ENCODE peak calls at places on chromosomes 7 and 10, in six cellular contexts. J is IMR-90, S is H1, G is A549, I is SK-N-SH, D is GM12878. C is an unnamed sample.
A peak's percentile ranks its signal among the peaks of the same experiment; 100 is the strongest.

GRCh38 chr7:25391295-25391861 is 163.1 kb upstream of the NPVF start:
- DNase-seq in S (no peak), D (no peak), G (peak; percentile 4), I (peak; percentile 39), J (peak; percentile 22), C (peak; percentile 1)

GRCh38 chr7:131374821-131375220 is 47.1 kb downstream of the MKLN1 start:
- DNase-seq in S (no peak), D (no peak), I (no peak), G (no peak), J (no peak), C (no peak)

GRCh38 chr10:28587970-28588290 is 55.0 kb downstream of the WAC start:
- DNase-seq in G (no peak), S (no peak), D (no peak), I (no peak), J (peak; percentile 75), C (no peak)

GRCh38 chr10:67612577-67613537 is 83.1 kb downstream of the CTNNA3 start:
- DNase-seq in G (no peak), D (peak; percentile 59), I (no peak), S (no peak), J (peak; percentile 73), C (no peak)

GRCh38 chr7:113289140-113289740 is 170.9 kb upstream of the SMIM30 start:
- DNase-seq in S (no peak), I (peak; percentile 42), J (peak; percentile 71), D (no peak), G (no peak), C (peak; percentile 36)

GRCh38 chr10:11280187-11280932 is 262.7 kb downstream of the CELF2 start:
- DNase-seq in G (no peak), S (no peak), I (no peak), D (no peak), J (no peak), C (no peak)

GRCh38 chr10:94285271-94285670 is 77.5 kb downstream of the NOC3L start:
- DNase-seq in J (no peak), S (no peak), G (no peak), D (no peak), I (no peak), C (no peak)

GRCh38 chr7:101666751-101667150 is 37.7 kb upstream of the MYL10 start:
- DNase-seq in S (no peak), G (no peak), J (no peak), D (no peak), I (no peak), C (no peak)

GRCh38 chr10:103480521-103480920 is 1.5 kb upstream of the CALHM3 start:
- DNase-seq in D (no peak), G (no peak), S (no peak), I (no peak), J (peak; percentile 40), C (no peak)

GRCh38 chr7:46156039-46156438 is 235.0 kb upstream of the IGFBP3 start:
- DNase-seq in D (no peak), S (no peak), I (no peak), G (no peak), J (no peak), C (no peak)

GRCh38 chr7:107242267-107242666 is 73.5 kb downstream of the HBP1 start:
- DNase-seq in J (no peak), G (no peak), I (no peak), D (no peak), S (no peak), C (no peak)

DNA sequence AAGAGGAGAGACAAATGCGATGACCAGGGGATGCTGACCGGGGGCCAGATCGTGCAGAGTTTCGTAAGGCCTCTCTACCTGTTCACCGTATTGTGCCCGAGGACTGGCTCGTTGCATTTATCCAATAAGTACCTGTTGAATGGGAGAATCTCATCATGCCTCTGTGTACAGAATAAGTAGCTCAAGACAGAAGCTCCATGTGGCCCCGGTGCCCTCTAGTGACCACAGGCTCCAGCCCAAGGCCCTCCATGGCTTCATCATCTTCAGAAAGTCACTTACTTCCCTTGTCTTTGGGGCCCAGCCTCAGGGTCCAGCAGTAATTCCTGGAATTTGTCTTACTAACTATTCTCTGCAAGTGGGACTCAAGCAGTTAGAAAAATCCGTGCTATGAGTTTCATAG is 151.0 kb downstream of the CHN2 start:
- DNase-seq in J (no peak), D (no peak), I (peak; percentile 63), S (peak; percentile 44), G (no peak), C (peak; percentile 38)
- TF ChIP-seq RFX5 in J (no peak), D (no peak), I (no peak), S (no peak), G (no peak), C (no peak)

DNA sequence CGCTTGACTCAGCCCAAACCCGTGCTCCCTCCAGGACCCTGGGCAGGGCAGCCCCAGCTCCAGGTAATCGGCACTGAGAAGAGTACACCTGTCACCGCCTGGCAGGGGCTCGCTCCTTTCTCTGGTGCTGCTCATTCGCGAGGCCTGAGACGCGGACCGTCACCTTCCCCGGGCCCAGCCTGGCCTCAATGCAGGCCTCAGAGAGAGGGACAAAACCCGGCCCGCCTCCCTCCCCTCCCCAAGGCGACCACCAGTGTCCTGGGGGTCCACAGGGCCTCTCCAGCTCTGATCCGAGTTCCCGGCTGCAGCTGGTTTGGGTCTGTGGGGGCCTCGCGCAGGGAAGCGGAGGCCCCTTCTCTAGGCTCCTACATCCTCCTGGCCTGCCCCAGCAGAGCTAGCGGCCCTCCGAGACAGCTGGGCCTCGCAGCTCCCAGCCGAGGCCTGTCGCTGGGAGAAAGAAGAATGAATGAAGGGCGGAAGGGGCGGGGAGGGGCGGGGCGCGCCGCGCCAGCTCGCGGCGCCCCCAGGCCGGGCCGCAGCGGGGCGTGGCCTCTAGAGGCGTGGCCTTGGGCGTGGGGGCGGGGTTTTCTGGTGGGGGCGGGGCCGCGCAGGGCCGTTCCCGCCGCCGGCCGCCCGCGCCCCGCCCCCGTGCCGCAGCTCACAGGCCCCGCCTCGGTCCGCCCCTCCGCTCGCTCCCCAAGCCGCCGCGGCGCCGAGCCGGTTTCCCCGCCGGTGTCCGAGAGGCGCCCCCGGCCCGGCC is at the start of gene LIMK1:
- DNase-seq in J (peak; percentile 79), D (no peak), I (peak; percentile 100), S (no peak), G (peak; percentile 85), C (peak; percentile 62)
- H3K27ac ChIP-seq in J (peak within 1 kb of the TSS; percentile 96), D (peak within 1 kb of the TSS; percentile 63), I (peak within 1 kb of the TSS; percentile 62), S (peak within 1 kb of the TSS; percentile 3), G (peak within 1 kb of the TSS; percentile 97), C (no peak within 1 kb of the TSS)

GRCh38 chr10:111316607-111317006 is 239.8 kb downstream of the ADRA2A start:
- DNase-seq in D (no peak), G (no peak), S (no peak), I (no peak), J (no peak), C (no peak)
- TF ChIP-seq RFX5 in D (no peak), G (no peak), S (no peak), I (no peak), J (no peak), C (no peak)

DNA sequence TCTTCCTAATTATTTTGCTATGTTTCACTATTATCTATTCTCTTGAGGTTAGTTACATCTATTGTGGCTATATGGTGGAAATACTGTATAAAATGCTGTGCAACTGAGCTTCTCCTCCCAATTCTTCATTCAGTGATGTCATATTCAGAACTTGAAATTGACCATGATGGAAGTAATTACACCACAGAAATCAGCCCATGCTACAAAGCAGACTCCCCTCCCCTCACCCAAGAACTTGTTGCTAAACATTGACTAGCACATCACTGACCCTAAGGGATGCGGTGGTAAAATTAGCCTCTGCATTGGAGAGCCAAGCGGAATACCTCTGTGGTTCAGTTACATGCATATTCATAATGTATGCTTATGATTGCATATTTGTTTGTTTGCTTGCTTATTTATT is 8.8 kb downstream of the CALD1 start:
- DNase-seq in I (no peak), S (no peak), G (no peak), J (no peak), D (no peak), C (no peak)
- H3K27ac ChIP-seq in I (no peak overlapping the region), S (no peak overlapping the region), G (no peak overlapping the region), J (no peak overlapping the region), D (no peak overlapping the region), C (no peak overlapping the region)

DNA sequence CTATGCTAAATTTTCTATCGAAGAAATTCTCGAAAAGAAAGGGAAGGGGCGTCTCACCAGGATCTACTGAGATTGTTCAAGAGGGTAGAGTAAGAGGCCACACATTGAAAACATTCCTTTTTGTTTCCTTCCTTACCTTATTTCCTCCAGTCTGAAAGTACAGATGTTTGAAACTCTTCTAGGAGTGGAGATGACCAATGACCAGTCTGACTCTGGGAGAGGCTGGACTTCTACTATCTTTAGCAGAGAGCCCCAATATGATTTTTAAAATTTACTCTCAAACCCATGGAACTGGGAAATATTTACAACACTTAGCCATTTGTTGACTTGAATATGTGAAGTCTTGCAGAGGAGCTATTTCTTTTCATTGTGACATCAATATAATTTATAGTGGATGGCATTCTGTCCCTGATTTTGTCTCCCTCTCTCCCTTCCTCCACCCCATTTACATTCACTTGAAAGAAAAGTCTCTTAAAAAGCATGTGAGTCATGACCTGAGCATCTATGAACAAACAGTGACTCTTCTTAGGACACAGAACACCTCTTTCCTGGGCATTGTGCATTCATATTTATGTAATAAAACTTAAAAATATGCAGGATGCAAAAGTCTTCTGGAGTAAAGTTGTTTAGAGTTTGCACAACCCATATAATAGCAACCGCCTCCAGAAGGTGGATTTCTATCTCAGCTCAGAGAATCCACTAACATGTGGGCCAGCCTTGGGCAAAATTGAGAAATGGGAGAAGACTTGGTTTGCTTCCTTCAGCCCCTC is 31.2 kb upstream of the BMPER start:
- DNase-seq in D (no peak), I (no peak), G (peak; percentile 33), S (no peak), J (peak; percentile 81), C (no peak)
- TF ChIP-seq RFX5 in D (no peak), I (no peak), G (no peak), S (no peak), J (no peak), C (no peak)

C was measured in HepG2.